ENCODE peak calls at places on chromosomes 16 and 17, in eight cellular contexts. D, F, R, Y, I, M, T and S are unnamed samples.

GRCh38 chr16:74580828-74581227 is 26.1 kb downstream of the GLG1 start:
- DNase-seq in Y (no peak), T (no peak), F (no peak), M (no peak), I (no peak), R (no peak), D (no peak), S (no peak)

GRCh38 chr17:4806420-4806769 is 557 bp upstream of the PLD2 start:
- DNase-seq in D (no peak), Y (no peak), I (no peak), T (no peak), F (no peak), M (no peak), R (no peak), S (no peak)

GRCh38 chr17:78133971-78134898 is 3.7 kb downstream of the TMC8 start:
- DNase-seq in F (no peak), R (peak; percentile 72), M (no peak), T (peak; percentile 67), I (peak; percentile 76), Y (no peak), D (no peak), S (no peak)

GRCh38 chr17:3558603-3559269 is 1.1 kb upstream of the TRPV3 start:
- DNase-seq in I (peak; percentile 48), Y (peak; percentile 24), R (peak; percentile 39), T (peak; percentile 25), F (no peak), M (no peak), D (no peak), S (no peak)

GRCh38 chr16:21194771-21195301 is 16.5 kb downstream of the ZP2 start:
- DNase-seq in Y (no peak), R (no peak), F (no peak), D (no peak), M (no peak), I (no peak), T (no peak), S (peak; percentile 14)

GRCh38 chr17:67636841-67637240 is 80.9 kb upstream of the NOL11 start:
- DNase-seq in T (no peak), D (no peak), I (no peak), Y (no peak), R (no peak), M (no peak), F (no peak), S (peak; percentile 1)

GRCh38 chr17:73257516-73257915 is 4.2 kb downstream of the CPSF4L start:
- DNase-seq in Y (no peak), T (no peak), M (no peak), R (no peak), I (no peak), F (no peak), D (no peak), S (no peak)

GRCh38 chr17:13102477-13102876 is 84.7 kb upstream of the ELAC2 start:
- DNase-seq in F (no peak), D (no peak), M (no peak), Y (no peak), T (no peak), R (no peak), I (no peak), S (no peak)

GRCh38 chr16:64132190-64132589 is 989.7 kb downstream of the CDH11 start:
- DNase-seq in R (no peak), M (no peak), T (no peak), I (no peak), D (no peak), F (no peak), Y (no peak), S (no peak)

GRCh38 chr16:31819386-31819785 is 54.2 kb upstream of the ZNF267 start:
- DNase-seq in F (no peak), T (no peak), D (no peak), R (no peak), I (no peak), Y (no peak), M (no peak), S (no peak)

GRCh38 chr16:27822529-27823437 is 240.7 kb downstream of the GSG1L start:
- DNase-seq in D (no peak), R (no peak), F (no peak), T (no peak), Y (no peak), M (no peak), I (peak; percentile 28), S (no peak)

GRCh38 chr16:25575363-25575762 is 116.4 kb upstream of the HS3ST4 start:
- DNase-seq in M (no peak), R (no peak), T (no peak), I (no peak), D (no peak), F (no peak), Y (no peak), S (no peak)

GRCh38 chr17:47621293-47622178 is 28.2 kb upstream of the KPNB1 start:
- DNase-seq in Y (no peak), D (no peak), F (peak; percentile 95), R (no peak), M (no peak), T (no peak), I (no peak), S (peak; percentile 88)

GRCh38 chr17:6365187-6365943 is 69.6 kb downstream of the AIPL1 start:
- DNase-seq in T (no peak), I (no peak), Y (no peak), M (no peak), D (no peak), F (peak; percentile 39), R (no peak), S (no peak)

GRCh38 chr17:57563968-57564367 is 181.1 kb downstream of the CCDC182 start:
- DNase-seq in M (no peak), R (no peak), F (no peak), I (no peak), T (no peak), Y (no peak), D (no peak), S (no peak)

GRCh38 chr17:15414502-15415348 is 52.7 kb downstream of the CDRT4 start:
- DNase-seq in I (no peak), Y (no peak), M (peak; percentile 30), R (no peak), D (no peak), F (no peak), T (no peak), S (no peak)

GRCh38 chr16:73166394-73166971 is 118.6 kb upstream of the ZFHX3 start:
- DNase-seq in R (no peak), F (no peak), M (no peak), I (no peak), Y (no peak), T (no peak), D (no peak), S (no peak)

GRCh38 chr16:80063028-80063767 is 462.7 kb upstream of the MAF start:
- DNase-seq in I (no peak), Y (no peak), M (no peak), F (no peak), T (no peak), D (no peak), R (no peak), S (no peak)

GRCh38 chr17:9922012-9922848 is 17.2 kb upstream of the RCVRN start:
- DNase-seq in R (no peak), D (no peak), T (no peak), Y (no peak), I (no peak), M (no peak), F (no peak), S (no peak)

GRCh38 chr17:80474231-80474932 is 2.0 kb downstream of the NPTX1 start:
- DNase-seq in I (no peak), R (no peak), T (no peak), D (no peak), M (peak; percentile 27), Y (no peak), F (peak; percentile 54), S (no peak)

GRCh38 chr17:66751771-66752170 is 83.1 kb upstream of the CACNG5 start:
- DNase-seq in R (no peak), I (no peak), M (no peak), F (no peak), D (no peak), Y (no peak), T (no peak), S (no peak)

GRCh38 chr16:56912746-56913703 is 18.9 kb upstream of the HERPUD1 start:
- DNase-seq in M (no peak), D (no peak), T (no peak), R (no peak), F (no peak), I (no peak), Y (no peak), S (no peak)

GRCh38 chr16:65717006-65717720 is 595.3 kb upstream of the CDH11 start:
- DNase-seq in T (no peak), I (no peak), R (no peak), Y (no peak), M (no peak), D (no peak), F (no peak), S (no peak)

GRCh38 chr17:8935194-8935593 is 30.3 kb downstream of the PIK3R5 start:
- DNase-seq in F (no peak), D (no peak), T (no peak), M (no peak), R (peak; percentile 60), Y (no peak), I (no peak), S (no peak)

GRCh38 chr17:7867881-7868329 is 10.1 kb downstream of the CYB5D1 start:
- DNase-seq in Y (no peak), M (no peak), T (no peak), F (no peak), R (no peak), D (no peak), I (no peak), S (no peak)

GRCh38 chr16:10827691-10828341 is 9.2 kb upstream of the TVP23A start:
- DNase-seq in I (peak; percentile 72), T (no peak), D (no peak), F (no peak), M (no peak), R (no peak), Y (no peak), S (peak; percentile 10)

GRCh38 chr17:5785343-5785742 is 201.0 kb upstream of the NLRP1 start:
- DNase-seq in D (no peak), T (no peak), I (no peak), Y (no peak), F (no peak), M (no peak), R (no peak), S (no peak)